ENCODE peak calls at places on chromosomes 3 and 15, in ten cellular contexts. One of them, this sample, is unnamed.

GRCh38 chr3:50122661-50123391 is 32.3 kb upstream of the SEMA3F start:
- DNase-seq in K562: no peak
- DNase-seq in kidney: peak
- DNase-seq in lower leg skin: no peak
- DNase-seq in astrocyte of the spinal cord: no peak
- DNase-seq in OCI-LY7: no peak
- DNase-seq in fibroblast of the aortic adventitia: no peak
- DNase-seq in heart right ventricle: no peak
- DNase-seq in neural progenitor cell: no peak
- DNase-seq in fibroblast of pulmonary artery: no peak
- DNase-seq in this sample: no peak

GRCh38 chr3:110736332-110736731 is 335.3 kb upstream of the NECTIN3 start:
- DNase-seq in K562: no peak
- DNase-seq in kidney: no peak
- DNase-seq in lower leg skin: no peak
- DNase-seq in astrocyte of the spinal cord: no peak
- DNase-seq in OCI-LY7: peak
- DNase-seq in fibroblast of the aortic adventitia: no peak
- DNase-seq in heart right ventricle: no peak
- DNase-seq in neural progenitor cell: no peak
- DNase-seq in fibroblast of pulmonary artery: no peak
- DNase-seq in this sample: no peak

GRCh38 chr3:134652886-134653630 is 2.2 kb upstream of the KY start:
- DNase-seq in K562: no peak
- DNase-seq in kidney: no peak
- DNase-seq in lower leg skin: no peak
- DNase-seq in astrocyte of the spinal cord: no peak
- DNase-seq in OCI-LY7: no peak
- DNase-seq in fibroblast of the aortic adventitia: no peak
- DNase-seq in heart right ventricle: no peak
- DNase-seq in neural progenitor cell: no peak
- DNase-seq in fibroblast of pulmonary artery: no peak
- DNase-seq in this sample: no peak

GRCh38 chr15:36161781-36162212 is 417.6 kb upstream of the CDIN1 start:
- DNase-seq in K562: no peak
- DNase-seq in kidney: no peak
- DNase-seq in lower leg skin: peak
- DNase-seq in astrocyte of the spinal cord: peak
- DNase-seq in OCI-LY7: no peak
- DNase-seq in fibroblast of the aortic adventitia: peak
- DNase-seq in heart right ventricle: no peak
- DNase-seq in neural progenitor cell: peak
- DNase-seq in fibroblast of pulmonary artery: peak
- DNase-seq in this sample: peak

GRCh38 chr15:48058371-48058770 is 62.4 kb upstream of the SLC24A5 start:
- DNase-seq in K562: no peak
- DNase-seq in kidney: no peak
- DNase-seq in lower leg skin: no peak
- DNase-seq in astrocyte of the spinal cord: no peak
- DNase-seq in OCI-LY7: no peak
- DNase-seq in fibroblast of the aortic adventitia: no peak
- DNase-seq in heart right ventricle: no peak
- DNase-seq in neural progenitor cell: no peak
- DNase-seq in fibroblast of pulmonary artery: no peak
- DNase-seq in this sample: no peak

GRCh38 chr3:173583496-173583895 is 186.0 kb downstream of the NLGN1 start:
- DNase-seq in K562: no peak
- DNase-seq in kidney: no peak
- DNase-seq in lower leg skin: no peak
- DNase-seq in astrocyte of the spinal cord: no peak
- DNase-seq in OCI-LY7: no peak
- DNase-seq in fibroblast of the aortic adventitia: no peak
- DNase-seq in heart right ventricle: no peak
- DNase-seq in neural progenitor cell: peak
- DNase-seq in fibroblast of pulmonary artery: no peak
- DNase-seq in this sample: no peak

GRCh38 chr3:13027154-13027553 is 46.1 kb downstream of the IQSEC1 start:
- DNase-seq in K562: peak
- DNase-seq in kidney: peak
- DNase-seq in lower leg skin: no peak
- DNase-seq in astrocyte of the spinal cord: no peak
- DNase-seq in OCI-LY7: no peak
- DNase-seq in fibroblast of the aortic adventitia: no peak
- DNase-seq in heart right ventricle: no peak
- DNase-seq in neural progenitor cell: peak
- DNase-seq in fibroblast of pulmonary artery: no peak
- DNase-seq in this sample: no peak

GRCh38 chr3:32239638-32240550 is 1.4 kb downstream of the CMTM8 start:
- DNase-seq in K562: peak
- DNase-seq in kidney: no peak
- DNase-seq in lower leg skin: no peak
- DNase-seq in astrocyte of the spinal cord: peak
- DNase-seq in OCI-LY7: peak
- DNase-seq in fibroblast of the aortic adventitia: no peak
- DNase-seq in heart right ventricle: no peak
- DNase-seq in neural progenitor cell: peak
- DNase-seq in fibroblast of pulmonary artery: peak
- DNase-seq in this sample: no peak

GRCh38 chr3:66376568-66376967 is 124.3 kb downstream of the LRIG1 start:
- DNase-seq in K562: peak
- DNase-seq in kidney: no peak
- DNase-seq in lower leg skin: no peak
- DNase-seq in astrocyte of the spinal cord: peak
- DNase-seq in OCI-LY7: no peak
- DNase-seq in fibroblast of the aortic adventitia: peak
- DNase-seq in heart right ventricle: no peak
- DNase-seq in neural progenitor cell: no peak
- DNase-seq in fibroblast of pulmonary artery: peak
- DNase-seq in this sample: peak

GRCh38 chr3:193883551-193883950 is 252.4 kb upstream of the HES1 start:
- DNase-seq in K562: no peak
- DNase-seq in kidney: no peak
- DNase-seq in lower leg skin: no peak
- DNase-seq in astrocyte of the spinal cord: peak
- DNase-seq in OCI-LY7: no peak
- DNase-seq in fibroblast of the aortic adventitia: peak
- DNase-seq in heart right ventricle: no peak
- DNase-seq in neural progenitor cell: no peak
- DNase-seq in fibroblast of pulmonary artery: peak
- DNase-seq in this sample: no peak

DNA sequence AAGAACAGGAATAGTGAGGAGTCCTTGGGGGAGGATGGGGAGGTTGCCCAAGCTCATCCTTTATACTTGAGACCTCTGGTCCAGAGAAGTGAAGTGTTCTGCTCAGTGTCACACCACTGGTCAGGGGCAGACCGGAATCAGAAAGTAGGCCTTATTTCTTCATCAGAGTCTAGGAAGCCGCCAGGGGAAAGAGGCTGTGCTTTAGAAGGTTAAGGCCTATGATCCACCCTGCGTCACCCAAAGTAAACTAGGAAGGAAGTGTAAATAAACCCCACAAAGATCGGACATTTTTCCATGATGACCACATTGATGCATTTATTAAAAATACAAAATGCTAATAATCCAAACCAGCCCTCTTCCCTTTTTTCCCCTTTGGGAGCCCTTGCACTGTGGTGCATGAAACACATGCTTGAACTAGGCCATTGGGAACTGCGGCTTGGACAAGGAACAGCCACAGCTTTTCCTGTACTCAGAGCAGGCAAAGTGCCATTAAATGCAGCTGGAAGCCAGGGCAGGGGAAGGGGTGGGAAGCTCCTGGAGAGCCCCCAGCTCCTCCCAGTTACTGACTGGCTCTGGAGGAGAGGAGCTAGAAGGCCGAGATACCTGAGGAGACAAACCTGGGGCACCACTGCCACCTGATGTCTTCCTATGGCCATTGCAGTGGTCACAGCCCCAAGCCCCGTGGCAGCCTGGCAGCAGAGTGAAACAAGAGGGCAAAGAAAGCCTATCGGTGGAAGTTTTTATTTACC is 37.0 kb downstream of the CDC25A start:
- DNase-seq in K562: peak
- DNase-seq in kidney: peak
- DNase-seq in lower leg skin: peak
- DNase-seq in astrocyte of the spinal cord: peak
- DNase-seq in OCI-LY7: peak
- DNase-seq in fibroblast of the aortic adventitia: peak
- DNase-seq in heart right ventricle: peak
- DNase-seq in neural progenitor cell: peak
- DNase-seq in fibroblast of pulmonary artery: peak
- DNase-seq in this sample: peak
- TF ChIP-seq CTCF in K562: peak
- TF ChIP-seq CTCF in kidney: peak
- TF ChIP-seq CTCF in lower leg skin: peak
- TF ChIP-seq CTCF in astrocyte of the spinal cord: peak
- TF ChIP-seq CTCF in OCI-LY7: peak
- TF ChIP-seq CTCF in fibroblast of the aortic adventitia: peak
- TF ChIP-seq CTCF in heart right ventricle: peak
- TF ChIP-seq CTCF in neural progenitor cell: peak
- TF ChIP-seq CTCF in fibroblast of pulmonary artery: peak
- TF ChIP-seq CTCF in this sample: peak

GRCh38 chr15:99250001-99250400 is 620 bp upstream of the TTC23 start:
- DNase-seq in K562: no peak
- DNase-seq in kidney: no peak
- DNase-seq in lower leg skin: no peak
- DNase-seq in astrocyte of the spinal cord: no peak
- DNase-seq in OCI-LY7: peak
- DNase-seq in fibroblast of the aortic adventitia: no peak
- DNase-seq in heart right ventricle: no peak
- DNase-seq in neural progenitor cell: no peak
- DNase-seq in fibroblast of pulmonary artery: no peak
- DNase-seq in this sample: no peak
- H3K4me3 ChIP-seq in K562: peak
- H3K4me3 ChIP-seq in kidney: peak
- H3K4me3 ChIP-seq in lower leg skin: no peak
- H3K4me3 ChIP-seq in astrocyte of the spinal cord: peak
- H3K4me3 ChIP-seq in OCI-LY7: peak
- H3K4me3 ChIP-seq in fibroblast of the aortic adventitia: peak
- H3K4me3 ChIP-seq in heart right ventricle: peak
- H3K4me3 ChIP-seq in neural progenitor cell: peak
- H3K4me3 ChIP-seq in fibroblast of pulmonary artery: peak
- H3K4me3 ChIP-seq in this sample: peak

GRCh38 chr3:97970929-97971460 is 1.2 kb downstream of the RIOX2 start:
- DNase-seq in K562: no peak
- DNase-seq in kidney: no peak
- DNase-seq in lower leg skin: no peak
- DNase-seq in astrocyte of the spinal cord: no peak
- DNase-seq in OCI-LY7: peak
- DNase-seq in fibroblast of the aortic adventitia: no peak
- DNase-seq in heart right ventricle: no peak
- DNase-seq in neural progenitor cell: no peak
- DNase-seq in fibroblast of pulmonary artery: no peak
- DNase-seq in this sample: no peak

GRCh38 chr3:97970131-97970530 is 2.1 kb downstream of the RIOX2 start:
- DNase-seq in K562: no peak
- DNase-seq in kidney: no peak
- DNase-seq in lower leg skin: no peak
- DNase-seq in astrocyte of the spinal cord: no peak
- DNase-seq in OCI-LY7: no peak
- DNase-seq in fibroblast of the aortic adventitia: peak
- DNase-seq in heart right ventricle: no peak
- DNase-seq in neural progenitor cell: no peak
- DNase-seq in fibroblast of pulmonary artery: no peak
- DNase-seq in this sample: no peak

GRCh38 chr3:97969541-97969940 is 2.7 kb downstream of the RIOX2 start:
- DNase-seq in K562: no peak
- DNase-seq in kidney: no peak
- DNase-seq in lower leg skin: no peak
- DNase-seq in astrocyte of the spinal cord: no peak
- DNase-seq in OCI-LY7: no peak
- DNase-seq in fibroblast of the aortic adventitia: no peak
- DNase-seq in heart right ventricle: no peak
- DNase-seq in neural progenitor cell: no peak
- DNase-seq in fibroblast of pulmonary artery: no peak
- DNase-seq in this sample: no peak

GRCh38 chr3:97972976-97973375 is 745 bp upstream of the RIOX2 start:
- DNase-seq in K562: no peak
- DNase-seq in kidney: no peak
- DNase-seq in lower leg skin: no peak
- DNase-seq in astrocyte of the spinal cord: no peak
- DNase-seq in OCI-LY7: no peak
- DNase-seq in fibroblast of the aortic adventitia: no peak
- DNase-seq in heart right ventricle: no peak
- DNase-seq in neural progenitor cell: no peak
- DNase-seq in fibroblast of pulmonary artery: no peak
- DNase-seq in this sample: no peak

GRCh38 chr3:97971679-97972567 is at the start of gene RIOX2:
- DNase-seq in K562: peak
- DNase-seq in kidney: peak
- DNase-seq in lower leg skin: peak
- DNase-seq in astrocyte of the spinal cord: peak
- DNase-seq in OCI-LY7: peak
- DNase-seq in fibroblast of the aortic adventitia: peak
- DNase-seq in heart right ventricle: peak
- DNase-seq in neural progenitor cell: peak
- DNase-seq in fibroblast of pulmonary artery: peak
- DNase-seq in this sample: no peak
- TF ChIP-seq CTCF in K562: no peak
- TF ChIP-seq CTCF in kidney: peak
- TF ChIP-seq CTCF in lower leg skin: no peak
- TF ChIP-seq CTCF in astrocyte of the spinal cord: peak
- TF ChIP-seq CTCF in OCI-LY7: no peak
- TF ChIP-seq CTCF in fibroblast of the aortic adventitia: peak
- TF ChIP-seq CTCF in heart right ventricle: peak
- TF ChIP-seq CTCF in neural progenitor cell: no peak
- TF ChIP-seq CTCF in fibroblast of pulmonary artery: no peak
- TF ChIP-seq CTCF in this sample: no peak

GRCh38 chr3:127698264-127699097 is 25.7 kb downstream of the ABTB1 start:
- DNase-seq in K562: no peak
- DNase-seq in kidney: peak
- DNase-seq in lower leg skin: no peak
- DNase-seq in astrocyte of the spinal cord: peak
- DNase-seq in OCI-LY7: no peak
- DNase-seq in fibroblast of the aortic adventitia: no peak
- DNase-seq in heart right ventricle: no peak
- DNase-seq in neural progenitor cell: no peak
- DNase-seq in fibroblast of pulmonary artery: no peak
- DNase-seq in this sample: no peak

GRCh38 chr3:127699098-127699945 is 26.6 kb downstream of the ABTB1 start:
- DNase-seq in K562: no peak
- DNase-seq in kidney: peak
- DNase-seq in lower leg skin: no peak
- DNase-seq in astrocyte of the spinal cord: peak
- DNase-seq in OCI-LY7: no peak
- DNase-seq in fibroblast of the aortic adventitia: peak
- DNase-seq in heart right ventricle: no peak
- DNase-seq in neural progenitor cell: no peak
- DNase-seq in fibroblast of pulmonary artery: no peak
- DNase-seq in this sample: no peak

GRCh38 chr3:127700406-127700805 is 27.7 kb downstream of the ABTB1 start:
- DNase-seq in K562: no peak
- DNase-seq in kidney: peak
- DNase-seq in lower leg skin: no peak
- DNase-seq in astrocyte of the spinal cord: no peak
- DNase-seq in OCI-LY7: no peak
- DNase-seq in fibroblast of the aortic adventitia: no peak
- DNase-seq in heart right ventricle: no peak
- DNase-seq in neural progenitor cell: peak
- DNase-seq in fibroblast of pulmonary artery: no peak
- DNase-seq in this sample: no peak

GRCh38 chr3:127699946-127700300 is 27.2 kb downstream of the ABTB1 start:
- DNase-seq in K562: no peak
- DNase-seq in kidney: no peak
- DNase-seq in lower leg skin: no peak
- DNase-seq in astrocyte of the spinal cord: no peak
- DNase-seq in OCI-LY7: no peak
- DNase-seq in fibroblast of the aortic adventitia: no peak
- DNase-seq in heart right ventricle: no peak
- DNase-seq in neural progenitor cell: no peak
- DNase-seq in fibroblast of pulmonary artery: no peak
- DNase-seq in this sample: no peak

GRCh38 chr3:127697531-127698240 is 24.9 kb downstream of the ABTB1 start:
- DNase-seq in K562: peak
- DNase-seq in kidney: peak
- DNase-seq in lower leg skin: peak
- DNase-seq in astrocyte of the spinal cord: peak
- DNase-seq in OCI-LY7: peak
- DNase-seq in fibroblast of the aortic adventitia: peak
- DNase-seq in heart right ventricle: peak
- DNase-seq in neural progenitor cell: peak
- DNase-seq in fibroblast of pulmonary artery: peak
- DNase-seq in this sample: peak
- H3K4me3 ChIP-seq in K562: no peak
- H3K4me3 ChIP-seq in kidney: no peak
- H3K4me3 ChIP-seq in lower leg skin: no peak
- H3K4me3 ChIP-seq in astrocyte of the spinal cord: no peak
- H3K4me3 ChIP-seq in OCI-LY7: no peak
- H3K4me3 ChIP-seq in fibroblast of the aortic adventitia: peak
- H3K4me3 ChIP-seq in heart right ventricle: no peak
- H3K4me3 ChIP-seq in neural progenitor cell: no peak
- H3K4me3 ChIP-seq in fibroblast of pulmonary artery: peak
- H3K4me3 ChIP-seq in this sample: peak

This sample was measured in HFF-Myc.